ENCODE peak calls at places on chromosomes 16 and 17, in seven cellular contexts. H is tibial artery, W is NCI-H1105, U is A172, A is stomach, C is HTR-8/SVneo, K is cerebellar nuclear complex. R is an unnamed sample.

GRCh38 chr17:76265624-76266243 is 586 bp downstream of the UBALD2 start:
- DNase-seq in H (peak; percentile 86), W (no peak), U (peak; percentile 25), A (peak; percentile 76), C (no peak), K (no peak), R (no peak)

GRCh38 chr16:67546761-67547422 is 15.4 kb upstream of the CTCF start:
- DNase-seq in H (peak; percentile 82), W (peak; percentile 38), U (no peak), A (peak; percentile 88), C (peak; percentile 81), K (no peak), R (peak; percentile 83)

GRCh38 chr17:73639926-73640325 is 4.3 kb downstream of the SDK2 start:
- DNase-seq in H (peak; percentile 38), W (peak; percentile 48), U (no peak), A (peak; percentile 24), C (no peak), K (no peak), R (no peak)

GRCh38 chr16:24139282-24139681 is 116.9 kb upstream of the CACNG3 start:
- DNase-seq in H (no peak), W (no peak), U (no peak), A (no peak), C (no peak), K (no peak), R (no peak)

GRCh38 chr16:54928421-54929089 is 2.1 kb upstream of the IRX5 start:
- DNase-seq in H (peak; percentile 87), W (peak; percentile 91), U (peak; percentile 56), A (peak; percentile 77), C (no peak), K (no peak), R (peak; percentile 37)

GRCh38 chr16:77043076-77043475 is 147.9 kb upstream of the MON1B start:
- DNase-seq in H (no peak), W (peak; percentile 5), U (no peak), A (no peak), C (no peak), K (no peak), R (peak; percentile 20)

GRCh38 chr16:50372611-50373344 is 4.0 kb upstream of the BRD7 start:
- DNase-seq in H (peak; percentile 92), W (no peak), U (peak; percentile 57), A (no peak), C (no peak), K (no peak), R (peak; percentile 72)

GRCh38 chr16:29898786-29899515 is 399 bp downstream of the SEZ6L2 start:
- DNase-seq in H (no peak), W (no peak), U (peak; percentile 22), A (peak; percentile 71), C (peak; percentile 80), K (no peak), R (no peak)

GRCh38 chr16:2026461-2027023 is at the start of gene NHERF2:
- DNase-seq in H (no peak), W (no peak), U (no peak), A (peak; percentile 60), C (no peak), K (no peak), R (no peak)

GRCh38 chr17:66829883-66830282 is 5.0 kb upstream of the CACNG5 start:
- DNase-seq in H (peak; percentile 31), W (no peak), U (no peak), A (no peak), C (no peak), K (no peak), R (no peak)

GRCh38 chr17:57502696-57503307 is 242.3 kb downstream of the CCDC182 start:
- DNase-seq in H (no peak), W (peak; percentile 34), U (no peak), A (no peak), C (no peak), K (no peak), R (no peak)

GRCh38 chr16:85422374-85423185 is 190.5 kb upstream of the GSE1 start:
- DNase-seq in H (no peak), W (no peak), U (no peak), A (peak; percentile 95), C (no peak), K (no peak), R (no peak)

GRCh38 chr16:9297437-9298113 is 206.1 kb downstream of the HAPSTR1 start:
- DNase-seq in H (peak; percentile 72), W (no peak), U (peak; percentile 32), A (peak; percentile 28), C (peak; percentile 14), K (no peak), R (peak; percentile 32)

GRCh38 chr17:27811961-27812360 is 11.6 kb upstream of the NOS2 start:
- DNase-seq in H (no peak), W (no peak), U (no peak), A (no peak), C (no peak), K (no peak), R (no peak)

GRCh38 chr17:80946449-80946848 is 45.2 kb upstream of the CHMP6 start:
- DNase-seq in H (peak; percentile 50), W (no peak), U (no peak), A (no peak), C (no peak), K (no peak), R (no peak)

GRCh38 chr17:64348666-64349065 is 42.0 kb downstream of the PECAM1 start:
- DNase-seq in H (peak; percentile 31), W (no peak), U (no peak), A (no peak), C (no peak), K (no peak), R (no peak)

GRCh38 chr17:63699638-63700527 is at the start of gene LIMD2:
- DNase-seq in H (peak; percentile 73), W (peak; percentile 56), U (peak; percentile 35), A (peak; percentile 66), C (peak; percentile 75), K (no peak), R (no peak)

GRCh38 chr17:82283208-82283749 is 9.8 kb upstream of the CSNK1D start:
- DNase-seq in H (no peak), W (no peak), U (peak; percentile 98), A (no peak), C (peak; percentile 91), K (no peak), R (peak; percentile 97)

GRCh38 chr17:82890339-82890730 is 50.5 kb upstream of the ZNF750 start:
- DNase-seq in H (no peak), W (no peak), U (no peak), A (no peak), C (no peak), K (no peak), R (no peak)

GRCh38 chr17:44884941-44885340 is 14.3 kb downstream of the EFTUD2 start:
- DNase-seq in H (no peak), W (no peak), U (no peak), A (no peak), C (no peak), K (no peak), R (no peak)

GRCh38 chr16:72270531-72270930 is 98.6 kb upstream of the PMFBP1 start:
- DNase-seq in H (no peak), W (no peak), U (no peak), A (no peak), C (no peak), K (no peak), R (no peak)

GRCh38 chr16:85614338-85615013 is 1.4 kb downstream of the GSE1 start:
- DNase-seq in H (no peak), W (no peak), U (no peak), A (no peak), C (no peak), K (no peak), R (no peak)

GRCh38 chr16:24543949-24544348 is 4.6 kb downstream of the RBBP6 start:
- DNase-seq in H (no peak), W (no peak), U (no peak), A (no peak), C (no peak), K (no peak), R (no peak)

GRCh38 chr17:17325228-17325627 is 22.1 kb downstream of the NT5M start:
- DNase-seq in H (peak; percentile 52), W (no peak), U (no peak), A (no peak), C (no peak), K (no peak), R (no peak)

GRCh38 chr17:43673516-43674323 is 12.0 kb upstream of the MEOX1 start:
- DNase-seq in H (peak; percentile 84), W (peak; percentile 9), U (peak; percentile 71), A (peak; percentile 82), C (peak; percentile 76), K (no peak), R (peak; percentile 66)

GRCh38 chr17:62791235-62792121 is 16.6 kb downstream of the MARCHF10 start:
- DNase-seq in H (no peak), W (no peak), U (peak; percentile 66), A (no peak), C (peak; percentile 59), K (no peak), R (peak; percentile 82)

GRCh38 chr16:84117482-84117843 is 721 bp upstream of the MBTPS1 start:
- DNase-seq in H (no peak), W (no peak), U (no peak), A (no peak), C (peak; percentile 36), K (no peak), R (peak; percentile 23)

GRCh38 chr17:61128671-61129115 is 270.9 kb upstream of the TBX2 start:
- DNase-seq in H (no peak), W (no peak), U (no peak), A (no peak), C (no peak), K (no peak), R (no peak)

GRCh38 chr16:2771496-2772402 is 5.3 kb downstream of the ELOB start:
- DNase-seq in H (no peak), W (no peak), U (no peak), A (no peak), C (no peak), K (no peak), R (no peak)

GRCh38 chr17:6753006-6753445 is 2.8 kb upstream of the XAF1 start:
- DNase-seq in H (peak; percentile 77), W (no peak), U (peak; percentile 83), A (no peak), C (peak; percentile 71), K (no peak), R (peak; percentile 83)

GRCh38 chr16:5349661-5350060 is 252.1 kb upstream of the EEF2KMT start:
- DNase-seq in H (no peak), W (no peak), U (no peak), A (no peak), C (no peak), K (no peak), R (no peak)

GRCh38 chr17:39609416-39610025 is 1.8 kb upstream of the NEUROD2 start:
- DNase-seq in H (no peak), W (no peak), U (no peak), A (no peak), C (no peak), K (no peak), R (no peak)

GRCh38 chr16:15404792-15405191 is 9.2 kb downstream of the MPV17L start:
- DNase-seq in H (peak; percentile 65), W (no peak), U (peak; percentile 25), A (no peak), C (no peak), K (no peak), R (no peak)